ENCODE peak calls at places on chromosomes 1 and 21, in five cellular contexts. X is fibroblast of the aortic adventitia, M is kidney epithelial cell, J is GM23338, U is BJ. G is an unnamed sample.

GRCh38 chr1:171434717-171435346 is 50.5 kb upstream of the PRRC2C start:
- DNase-seq in X (peak; percentile 91), M (no peak), J (no peak), U (peak; percentile 75), G (peak; percentile 73)

GRCh38 chr1:25065246-25066238 is 135.5 kb upstream of the RUNX3 start:
- DNase-seq in X (peak; percentile 44), M (no peak), J (no peak), U (peak; percentile 27), G (no peak)

GRCh38 chr1:108753363-108753762 is 6.9 kb downstream of the STXBP3 start:
- DNase-seq in X (no peak), M (no peak), J (no peak), U (no peak), G (no peak)

GRCh38 chr1:89041055-89041707 is 18.5 kb upstream of the GBP3 start:
- DNase-seq in X (peak; percentile 65), M (no peak), J (no peak), U (no peak), G (no peak)

GRCh38 chr1:8424539-8425116 is 106.7 kb downstream of the SLC45A1 start:
- DNase-seq in X (no peak), M (no peak), J (peak; percentile 87), U (no peak), G (no peak)

GRCh38 chr1:244954358-244954757 is 90.0 kb upstream of the HNRNPU start:
- DNase-seq in X (no peak), M (no peak), J (no peak), U (no peak), G (no peak)

GRCh38 chr21:34813266-34813886 is 144.6 kb downstream of the CLIC6 start:
- DNase-seq in X (peak; percentile 51), M (no peak), J (no peak), U (no peak), G (no peak)

GRCh38 chr1:6373961-6374720 is 19.4 kb downstream of the ACOT7 start:
- DNase-seq in X (no peak), M (no peak), J (no peak), U (no peak), G (no peak)

GRCh38 chr1:32163405-32163804 is 16.1 kb upstream of the TXLNA start:
- DNase-seq in X (no peak), M (no peak), J (no peak), U (no peak), G (no peak)

GRCh38 chr1:167579986-167580385 is 26.4 kb upstream of the CREG1 start:
- DNase-seq in X (no peak), M (no peak), J (no peak), U (no peak), G (no peak)

GRCh38 chr1:110686188-110686587 is 11.4 kb upstream of the KCNA3 start:
- DNase-seq in X (no peak), M (no peak), J (no peak), U (no peak), G (no peak)

GRCh38 chr1:41578712-41579335 is 94.3 kb upstream of the EDN2 start:
- DNase-seq in X (peak; percentile 11), M (no peak), J (peak; percentile 65), U (no peak), G (no peak)

GRCh38 chr1:77044133-77044849 is 174.9 kb downstream of the PIGK start:
- DNase-seq in X (no peak), M (no peak), J (no peak), U (no peak), G (no peak)

GRCh38 chr1:25809283-25809926 is 9.4 kb downstream of the SELENON start:
- DNase-seq in X (no peak), M (no peak), J (no peak), U (no peak), G (no peak)

GRCh38 chr1:29550119-29550841 is 314.0 kb downstream of the PTPRU start:
- DNase-seq in X (no peak), M (no peak), J (peak; percentile 7), U (no peak), G (no peak)

GRCh38 chr1:157119008-157119407 is 19.2 kb downstream of the ETV3 start:
- DNase-seq in X (no peak), M (no peak), J (no peak), U (no peak), G (no peak)

GRCh38 chr1:3772715-3773571 is at the start of gene SMIM1:
- DNase-seq in X (no peak), M (no peak), J (no peak), U (no peak), G (no peak)

GRCh38 chr1:31588751-31589515 is 12.6 kb downstream of the TINAGL1 start:
- DNase-seq in X (no peak), M (no peak), J (peak; percentile 76), U (no peak), G (no peak)

GRCh38 chr1:109239580-109240068 is 9.7 kb upstream of the CELSR2 start:
- DNase-seq in X (peak; percentile 34), M (no peak), J (peak; percentile 92), U (no peak), G (no peak)

GRCh38 chr1:21270086-21270689 is 20.1 kb downstream of the ECE1 start:
- DNase-seq in X (peak; percentile 58), M (no peak), J (peak; percentile 94), U (no peak), G (no peak)

GRCh38 chr1:233328661-233329498 is 1.4 kb downstream of the MAP3K21 start:
- DNase-seq in X (no peak), M (no peak), J (no peak), U (no peak), G (no peak)

GRCh38 chr1:105591681-105592080 is 1464.8 kb upstream of the PRMT6 start:
- DNase-seq in X (no peak), M (no peak), J (no peak), U (no peak), G (no peak)

GRCh38 chr1:201583663-201584062 is 44.7 kb downstream of the NAV1 start:
- DNase-seq in X (no peak), M (no peak), J (no peak), U (no peak), G (no peak)

GRCh38 chr1:175287377-175287776 is 94.8 kb upstream of the KIAA0040 start:
- DNase-seq in X (no peak), M (no peak), J (peak; percentile 30), U (no peak), G (no peak)

GRCh38 chr1:115142616-115143015 is 53.3 kb upstream of the TSPAN2 start:
- DNase-seq in X (peak; percentile 85), M (no peak), J (no peak), U (no peak), G (no peak)
- TF ChIP-seq CTCF in X (peak; percentile 45), M (peak; percentile 17), J (peak; percentile 16), U (peak; percentile 28), G (peak; percentile 28)

GRCh38 chr1:154329152-154329521 is 3.8 kb downstream of the ATP8B2 start:
- DNase-seq in X (peak; percentile 27), M (no peak), J (peak; percentile 93), U (no peak), G (no peak)
- H3K4me3 ChIP-seq in X (peak overlapping the region; percentile 98), M (no peak overlapping the region), J (peak overlapping the region; percentile 71), U (peak overlapping the region; percentile 39), G (no peak overlapping the region)

GRCh38 chr1:48228156-48228555 is 5.6 kb downstream of the SLC5A9 start:
- DNase-seq in X (no peak), M (no peak), J (peak; percentile 79), U (no peak), G (no peak)
- TF ChIP-seq CTCF in X (no peak), M (peak; percentile 26), J (peak; percentile 78), U (no peak), G (peak; percentile 56)

GRCh38 chr1:50110084-50110615 is 1.4 kb downstream of the ELAVL4 start:
- DNase-seq in X (no peak), M (no peak), J (no peak), U (no peak), G (no peak)
- H3K4me3 ChIP-seq in X (no peak overlapping the region), M (no peak overlapping the region), J (no peak overlapping the region), U (no peak overlapping the region), G (no peak overlapping the region)

GRCh38 chr21:43825936-43826622 is 36.7 kb downstream of the RRP1 start:
- DNase-seq in X (no peak), M (no peak), J (peak; percentile 79), U (no peak), G (no peak)
- TF ChIP-seq CTCF in X (peak; percentile 23), M (peak; percentile 27), J (no peak), U (peak; percentile 39), G (peak; percentile 18)

G was measured in epithelial cell of proximal tubule.